ENCODE peak calls at places on chromosomes 7 and 10, in four cellular contexts. D is suprapubic skin, E is K562, G is ovary. O is an unnamed sample.

GRCh38 chr10:24465124-24465874 is 256.4 kb downstream of the KIAA1217 start:
- DNase-seq in G (peak), D (no peak), E (no peak), O (no peak)

GRCh38 chr7:142711722-142712616 is 37.3 kb upstream of the PRSS1 start:
- DNase-seq in G (no peak), D (no peak), E (peak), O (peak)

GRCh38 chr7:111357691-111358090 is 204.6 kb downstream of the IMMP2L start:
- DNase-seq in E (no peak), D (no peak), G (no peak), O (no peak)

GRCh38 chr7:101717986-101718746 is 89.1 kb upstream of the MYL10 start:
- DNase-seq in G (no peak), D (no peak), E (no peak), O (no peak)

GRCh38 chr7:24143547-24143946 is 140.4 kb upstream of the NPY start:
- DNase-seq in E (no peak), G (no peak), D (no peak), O (no peak)

GRCh38 chr10:126160971-126161630 is 227.2 kb downstream of the ADAM12 start:
- DNase-seq in G (no peak), E (no peak), D (no peak), O (peak)

GRCh38 chr7:94444808-94445207 is 50.1 kb downstream of the COL1A2 start:
- DNase-seq in G (no peak), D (no peak), E (no peak), O (no peak)

GRCh38 chr10:51879238-51879637 is 179.8 kb upstream of the CSTF2T start:
- DNase-seq in D (no peak), E (no peak), G (no peak), O (no peak)

GRCh38 chr7:144489504-144489903 is 86.0 kb upstream of the NOBOX start:
- DNase-seq in E (no peak), G (no peak), D (no peak), O (no peak)
- TF ChIP-seq EP300 in E (no peak), G (no peak), D (no peak), O (no peak)

DNA sequence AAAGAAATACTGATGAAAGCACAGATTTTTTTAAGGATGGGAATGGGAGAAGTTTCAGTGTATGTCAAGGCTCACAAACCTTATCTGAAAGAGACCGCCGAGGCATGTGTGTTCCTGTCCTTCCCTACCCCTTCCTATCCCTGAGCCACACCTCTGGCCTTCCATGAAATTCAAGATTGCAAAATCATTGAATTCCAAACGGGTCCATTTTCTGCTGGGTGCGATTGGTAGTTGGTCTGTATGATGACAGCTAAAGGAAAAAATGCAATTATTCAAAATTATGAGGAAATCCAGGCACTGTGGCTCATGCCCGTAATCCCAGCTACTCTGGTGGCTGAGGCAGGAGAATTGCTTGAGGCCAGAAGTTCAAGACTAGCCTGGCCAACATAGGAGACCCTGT is 170.1 kb downstream of the ARHGAP12 start:
- DNase-seq in E (no peak), D (no peak), G (no peak), O (no peak)
- TF ChIP-seq EP300 in E (no peak), D (no peak), G (no peak), O (no peak)

DNA sequence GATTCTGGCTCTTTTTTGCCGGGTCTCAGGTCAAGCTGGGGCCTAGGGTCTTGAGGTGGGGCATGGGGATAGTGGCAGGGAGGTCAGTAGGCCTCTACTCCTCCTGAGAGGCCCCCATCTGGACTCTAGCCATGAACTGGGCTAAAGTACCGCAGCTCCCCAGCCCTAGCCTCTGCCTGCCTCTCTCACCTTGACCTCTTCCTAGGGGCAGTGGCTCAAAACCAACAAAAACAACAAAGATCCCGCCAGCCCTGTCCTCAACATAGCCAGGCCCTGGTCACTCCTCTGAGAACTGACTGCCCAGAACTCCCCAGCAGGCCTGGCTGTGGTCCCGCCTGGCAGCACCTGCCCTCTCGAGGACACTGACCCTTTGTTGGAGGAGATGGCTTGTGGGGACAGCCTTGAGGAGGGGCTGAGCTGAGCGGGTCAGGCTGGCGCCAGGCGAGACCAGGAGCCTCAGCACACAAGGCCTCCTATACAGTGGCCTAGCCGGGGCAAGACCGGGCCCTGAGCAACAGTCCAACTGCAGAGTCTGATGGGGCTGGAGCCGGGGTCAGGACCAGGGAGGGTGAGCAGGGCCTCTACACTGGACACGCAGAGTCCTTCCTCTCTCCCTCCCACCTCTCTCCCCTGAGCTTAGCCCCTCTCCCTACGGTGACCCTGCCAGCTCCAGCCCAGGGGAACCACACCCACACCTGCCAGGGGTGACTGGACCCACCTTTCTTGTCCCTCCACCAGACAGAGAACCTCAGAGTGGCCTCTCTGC is 11.6 kb upstream of the PPIF start:
- DNase-seq in E (no peak), G (peak), D (no peak), O (no peak)
- TF ChIP-seq EP300 in E (no peak), G (no peak), D (no peak), O (no peak)

DNA sequence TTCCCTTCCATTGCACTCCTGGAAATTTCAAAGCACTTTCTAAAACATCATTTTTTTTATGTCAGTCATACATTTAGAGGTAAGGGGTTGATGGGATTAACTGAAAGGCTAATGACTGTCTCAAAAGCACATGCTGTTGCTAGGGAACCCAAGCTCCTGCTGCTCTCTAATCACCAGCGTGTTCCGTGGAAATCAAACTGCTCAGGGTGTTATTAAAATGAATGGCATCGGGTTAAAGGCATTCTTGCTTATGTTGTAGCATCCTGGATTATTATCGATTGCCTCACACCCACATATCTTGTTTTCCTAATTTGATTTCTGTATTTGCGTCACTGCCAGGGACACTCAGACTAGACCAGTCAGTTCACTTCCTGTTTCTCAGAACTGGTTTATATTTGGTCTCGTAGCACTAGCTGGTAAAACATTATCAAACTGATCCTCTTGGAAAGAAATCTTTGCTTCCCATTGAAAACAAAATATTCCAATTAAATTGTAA is 216.5 kb upstream of the MKLN1 start:
- DNase-seq in D (no peak), G (no peak), E (peak), O (peak)
- TF ChIP-seq EP300 in D (no peak), G (no peak), E (no peak), O (peak)

GRCh38 chr7:1523838-1524237 is 6.7 kb upstream of the MAFK start:
- DNase-seq in G (no peak), D (no peak), E (no peak), O (no peak)

GRCh38 chr7:1523208-1523607 is 7.3 kb upstream of the MAFK start:
- DNase-seq in G (no peak), E (no peak), D (no peak), O (peak)

GRCh38 chr7:1521454-1521853 is 9.0 kb upstream of the MAFK start:
- DNase-seq in G (no peak), E (no peak), D (no peak), O (peak)

GRCh38 chr7:1516586-1517251 is 12.5 kb upstream of the INTS1 start:
- DNase-seq in D (no peak), G (no peak), E (no peak), O (peak)

GRCh38 chr7:1520574-1521234 is 9.8 kb upstream of the MAFK start:
- DNase-seq in G (no peak), D (no peak), E (peak), O (peak)
- TF ChIP-seq EP300 in G (no peak), D (no peak), E (no peak), O (peak)

GRCh38 chr10:101066146-101066889 is 4.5 kb downstream of the KAZALD1 start:
- DNase-seq in D (peak), E (peak), G (peak), O (peak)
- TF ChIP-seq EP300 in D (no peak), E (no peak), G (no peak), O (no peak)

DNA sequence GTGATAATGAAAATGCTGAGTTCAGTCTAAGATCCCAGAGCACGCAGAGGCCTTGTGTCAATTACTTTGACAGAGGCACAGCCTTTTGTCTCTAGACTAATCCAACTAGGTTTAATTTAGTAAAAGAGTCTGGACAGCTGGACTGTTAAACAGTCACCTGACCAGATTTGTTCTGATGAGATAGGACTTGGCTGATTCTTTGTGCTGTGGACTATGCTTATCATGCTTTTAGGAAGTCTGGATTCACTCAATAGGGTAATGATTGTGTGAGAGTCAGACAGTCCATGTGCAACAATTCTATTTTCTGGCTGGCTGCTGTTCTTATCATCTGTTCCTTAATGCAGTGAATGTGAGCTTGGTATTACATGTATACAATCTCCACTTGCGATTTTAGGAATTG is 157.4 kb upstream of the MAGI2 start:
- DNase-seq in E (no peak), D (no peak), G (no peak), O (no peak)
- TF ChIP-seq EP300 in E (no peak), D (no peak), G (no peak), O (no peak)

DNA sequence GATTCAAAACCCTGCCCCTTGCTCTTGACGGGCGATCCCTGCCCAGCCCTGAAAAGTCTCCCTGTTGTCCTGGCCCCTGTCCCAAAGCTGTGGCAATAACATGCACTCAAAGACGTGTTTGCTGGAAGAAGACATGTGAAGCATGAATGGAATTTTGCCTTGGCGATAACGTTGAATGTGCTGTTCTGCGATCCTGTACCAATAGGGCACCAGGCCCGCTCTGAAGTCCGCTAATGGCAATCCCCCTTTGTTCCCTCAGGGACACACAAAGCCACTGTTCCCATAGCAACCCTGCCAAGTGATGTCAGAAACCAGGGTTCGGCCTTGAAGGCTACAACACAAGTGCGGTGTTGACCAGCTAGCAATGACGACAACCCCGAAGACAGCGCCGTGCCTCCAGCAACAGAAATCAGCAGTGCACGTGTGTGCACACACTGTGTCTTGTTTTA is 284.6 kb downstream of the KLF6 start:
- DNase-seq in D (peak), E (no peak), G (peak), O (peak)
- TF ChIP-seq EP300 in D (peak), E (no peak), G (peak), O (peak)

O was measured in A549.